ENCODE peak calls at places on chromosomes 7 and 10, in five cellular contexts. One of them, this sample, is unnamed.

GRCh38 chr7:105623378-105623777 is 42.1 kb upstream of the EFCAB10 start:
- DNase-seq in GM18507: no peak
- DNase-seq in NCI-H748 treated with DMSO at 0.1 percent for 48 hours: no peak
- DNase-seq in EH: no peak
- DNase-seq in Ammon's horn: no peak
- DNase-seq in this sample: no peak

GRCh38 chr10:99996934-99997648 is 12.7 kb downstream of the DNMBP start:
- DNase-seq in GM18507: no peak
- DNase-seq in NCI-H748 treated with DMSO at 0.1 percent for 48 hours: no peak
- DNase-seq in EH: peak; percentile 80
- DNase-seq in Ammon's horn: no peak
- DNase-seq in this sample: no peak

GRCh38 chr7:22700559-22701002 is 26.4 kb upstream of the IL6 start:
- DNase-seq in GM18507: no peak
- DNase-seq in NCI-H748 treated with DMSO at 0.1 percent for 48 hours: no peak
- DNase-seq in EH: peak; percentile 64
- DNase-seq in Ammon's horn: peak; percentile 38
- DNase-seq in this sample: no peak

GRCh38 chr7:151876112-151876898 is 610 bp downstream of the PRKAG2 start:
- DNase-seq in GM18507: no peak
- DNase-seq in NCI-H748 treated with DMSO at 0.1 percent for 48 hours: no peak
- DNase-seq in EH: peak; percentile 15
- DNase-seq in Ammon's horn: peak; percentile 78
- DNase-seq in this sample: no peak

GRCh38 chr7:44087914-44088838 is 5.8 kb upstream of the POLM start:
- DNase-seq in GM18507: no peak
- DNase-seq in NCI-H748 treated with DMSO at 0.1 percent for 48 hours: no peak
- DNase-seq in EH: peak; percentile 99
- DNase-seq in Ammon's horn: peak; percentile 47
- DNase-seq in this sample: no peak

GRCh38 chr7:67100956-67101361 is 104.3 kb downstream of the TYW1 start:
- DNase-seq in GM18507: no peak
- DNase-seq in NCI-H748 treated with DMSO at 0.1 percent for 48 hours: no peak
- DNase-seq in EH: no peak
- DNase-seq in Ammon's horn: no peak
- DNase-seq in this sample: no peak

GRCh38 chr7:142481548-142481947 is 223.7 kb upstream of the PRSS58 start:
- DNase-seq in GM18507: no peak
- DNase-seq in NCI-H748 treated with DMSO at 0.1 percent for 48 hours: no peak
- DNase-seq in EH: peak; percentile 60
- DNase-seq in Ammon's horn: no peak
- DNase-seq in this sample: no peak

GRCh38 chr10:124374535-124375352 is 44.0 kb downstream of the OAT start:
- DNase-seq in GM18507: no peak
- DNase-seq in NCI-H748 treated with DMSO at 0.1 percent for 48 hours: no peak
- DNase-seq in EH: no peak
- DNase-seq in Ammon's horn: no peak
- DNase-seq in this sample: no peak

GRCh38 chr10:72242675-72243074 is 26.6 kb upstream of the ASCC1 start:
- DNase-seq in GM18507: no peak
- DNase-seq in NCI-H748 treated with DMSO at 0.1 percent for 48 hours: no peak
- DNase-seq in EH: peak; percentile 54
- DNase-seq in Ammon's horn: peak; percentile 70
- DNase-seq in this sample: no peak

GRCh38 chr7:108452707-108453106 is 3.5 kb downstream of the NRCAM start:
- DNase-seq in GM18507: no peak
- DNase-seq in NCI-H748 treated with DMSO at 0.1 percent for 48 hours: peak; percentile 32
- DNase-seq in EH: peak; percentile 38
- DNase-seq in Ammon's horn: peak; percentile 44
- DNase-seq in this sample: no peak

GRCh38 chr10:26755443-26755903 is 58.0 kb downstream of the PDSS1 start:
- DNase-seq in GM18507: peak; percentile 32
- DNase-seq in NCI-H748 treated with DMSO at 0.1 percent for 48 hours: no peak
- DNase-seq in EH: peak; percentile 56
- DNase-seq in Ammon's horn: no peak
- DNase-seq in this sample: peak; percentile 67

GRCh38 chr10:51462076-51462779 is 237.2 kb downstream of the CSTF2T start:
- DNase-seq in GM18507: no peak
- DNase-seq in NCI-H748 treated with DMSO at 0.1 percent for 48 hours: no peak
- DNase-seq in EH: peak; percentile 19
- DNase-seq in Ammon's horn: no peak
- DNase-seq in this sample: no peak

GRCh38 chr7:99737726-99738125 is 2.7 kb upstream of the CYP3A7 start:
- DNase-seq in GM18507: no peak
- DNase-seq in NCI-H748 treated with DMSO at 0.1 percent for 48 hours: no peak
- DNase-seq in EH: peak; percentile 5
- DNase-seq in Ammon's horn: no peak
- DNase-seq in this sample: no peak

GRCh38 chr10:97882142-97883091 is 32.8 kb downstream of the GOLGA7B start:
- DNase-seq in GM18507: no peak
- DNase-seq in NCI-H748 treated with DMSO at 0.1 percent for 48 hours: no peak
- DNase-seq in EH: peak; percentile 69
- DNase-seq in Ammon's horn: no peak
- DNase-seq in this sample: no peak

GRCh38 chr7:1459930-1460756 is 873 bp upstream of the MICALL2 start:
- DNase-seq in GM18507: no peak
- DNase-seq in NCI-H748 treated with DMSO at 0.1 percent for 48 hours: no peak
- DNase-seq in EH: peak; percentile 34
- DNase-seq in Ammon's horn: no peak
- DNase-seq in this sample: no peak

GRCh38 chr10:8473205-8473604 is 418.7 kb downstream of the GATA3 start:
- DNase-seq in GM18507: no peak
- DNase-seq in NCI-H748 treated with DMSO at 0.1 percent for 48 hours: no peak
- DNase-seq in EH: peak; percentile 8
- DNase-seq in Ammon's horn: no peak
- DNase-seq in this sample: no peak

GRCh38 chr7:95066736-95067530 is 159.5 kb downstream of the PPP1R9A start:
- DNase-seq in GM18507: no peak
- DNase-seq in NCI-H748 treated with DMSO at 0.1 percent for 48 hours: no peak
- DNase-seq in EH: peak; percentile 55
- DNase-seq in Ammon's horn: no peak
- DNase-seq in this sample: no peak

GRCh38 chr10:93073539-93074136 is at the start of gene CYP26A1:
- DNase-seq in GM18507: no peak
- DNase-seq in NCI-H748 treated with DMSO at 0.1 percent for 48 hours: no peak
- DNase-seq in EH: no peak
- DNase-seq in Ammon's horn: no peak
- DNase-seq in this sample: no peak

GRCh38 chr10:58888957-58889356 is 287.5 kb upstream of the PHYHIPL start:
- DNase-seq in GM18507: no peak
- DNase-seq in NCI-H748 treated with DMSO at 0.1 percent for 48 hours: no peak
- DNase-seq in EH: no peak
- DNase-seq in Ammon's horn: no peak
- DNase-seq in this sample: no peak

GRCh38 chr10:69501657-69502056 is 50.4 kb downstream of the TSPAN15 start:
- DNase-seq in GM18507: no peak
- DNase-seq in NCI-H748 treated with DMSO at 0.1 percent for 48 hours: no peak
- DNase-seq in EH: no peak
- DNase-seq in Ammon's horn: peak; percentile 1
- DNase-seq in this sample: no peak

GRCh38 chr7:125670926-125671572 is 741.4 kb upstream of the POT1 start:
- DNase-seq in GM18507: no peak
- DNase-seq in NCI-H748 treated with DMSO at 0.1 percent for 48 hours: no peak
- DNase-seq in EH: no peak
- DNase-seq in Ammon's horn: peak; percentile 15
- DNase-seq in this sample: no peak

GRCh38 chr7:155470686-155471638 is 13.0 kb downstream of the EN2 start:
- DNase-seq in GM18507: no peak
- DNase-seq in NCI-H748 treated with DMSO at 0.1 percent for 48 hours: no peak
- DNase-seq in EH: peak; percentile 19
- DNase-seq in Ammon's horn: no peak
- DNase-seq in this sample: no peak

GRCh38 chr7:42549866-42550485 is 313.0 kb upstream of the GLI3 start:
- DNase-seq in GM18507: no peak
- DNase-seq in NCI-H748 treated with DMSO at 0.1 percent for 48 hours: no peak
- DNase-seq in EH: no peak
- DNase-seq in Ammon's horn: no peak
- DNase-seq in this sample: no peak

GRCh38 chr7:24966802-24967201 is 13.2 kb downstream of the OSBPL3 start:
- DNase-seq in GM18507: no peak
- DNase-seq in NCI-H748 treated with DMSO at 0.1 percent for 48 hours: no peak
- DNase-seq in EH: no peak
- DNase-seq in Ammon's horn: no peak
- DNase-seq in this sample: no peak

GRCh38 chr7:156652886-156653568 is 12.5 kb downstream of the RNF32 start:
- DNase-seq in GM18507: no peak
- DNase-seq in NCI-H748 treated with DMSO at 0.1 percent for 48 hours: no peak
- DNase-seq in EH: peak; percentile 14
- DNase-seq in Ammon's horn: no peak
- DNase-seq in this sample: no peak

GRCh38 chr10:21531164-21531563 is 2.9 kb upstream of the MLLT10 start:
- DNase-seq in GM18507: no peak
- DNase-seq in NCI-H748 treated with DMSO at 0.1 percent for 48 hours: no peak
- DNase-seq in EH: no peak
- DNase-seq in Ammon's horn: no peak
- DNase-seq in this sample: no peak

GRCh38 chr10:78432582-78432981 is 398.9 kb downstream of the RPS24 start:
- DNase-seq in GM18507: no peak
- DNase-seq in NCI-H748 treated with DMSO at 0.1 percent for 48 hours: no peak
- DNase-seq in EH: peak; percentile 18
- DNase-seq in Ammon's horn: no peak
- DNase-seq in this sample: no peak

GRCh38 chr10:51419416-51420093 is 279.8 kb downstream of the CSTF2T start:
- DNase-seq in GM18507: no peak
- DNase-seq in NCI-H748 treated with DMSO at 0.1 percent for 48 hours: no peak
- DNase-seq in EH: no peak
- DNase-seq in Ammon's horn: no peak
- DNase-seq in this sample: no peak

This sample was measured in GM12878.